ENCODE peak calls at places on chromosomes 2 and 18, in ten cellular contexts. One of them, this sample, is unnamed.

GRCh38 chr2:235641333-235641732 is 147.5 kb downstream of the AGAP1 start:
- DNase-seq in iPS-NIHi11: no peak
- DNase-seq in cerebellar nuclear complex: no peak
- DNase-seq in NB4: no peak
- DNase-seq in AG09319: no peak
- DNase-seq in activated naive CD4-positive, alpha-beta T cell treated with anti-CD3 and anti-CD28 coated beads for 36 hours: no peak
- DNase-seq in Calu3: no peak
- DNase-seq in globus pallidus: no peak
- DNase-seq in hippocampal formation: no peak
- DNase-seq in astrocyte of the spinal cord: no peak
- DNase-seq in this sample: no peak

GRCh38 chr2:16633632-16634430 is 31.8 kb downstream of the CYRIA start:
- DNase-seq in NB4: no peak
- DNase-seq in globus pallidus: no peak
- DNase-seq in activated naive CD4-positive, alpha-beta T cell treated with anti-CD3 and anti-CD28 coated beads for 36 hours: no peak
- DNase-seq in astrocyte of the spinal cord: peak
- DNase-seq in cerebellar nuclear complex: no peak
- DNase-seq in AG09319: no peak
- DNase-seq in iPS-NIHi11: no peak
- DNase-seq in hippocampal formation: no peak
- DNase-seq in Calu3: no peak
- DNase-seq in this sample: no peak

GRCh38 chr2:210072493-210072892 is 70.1 kb downstream of the RPE start:
- DNase-seq in astrocyte of the spinal cord: no peak
- DNase-seq in iPS-NIHi11: no peak
- DNase-seq in activated naive CD4-positive, alpha-beta T cell treated with anti-CD3 and anti-CD28 coated beads for 36 hours: no peak
- DNase-seq in globus pallidus: no peak
- DNase-seq in hippocampal formation: no peak
- DNase-seq in NB4: no peak
- DNase-seq in Calu3: no peak
- DNase-seq in AG09319: no peak
- DNase-seq in cerebellar nuclear complex: no peak
- DNase-seq in this sample: no peak

GRCh38 chr18:49227456-49227855 is 233.0 kb downstream of the DYM start:
- DNase-seq in astrocyte of the spinal cord: no peak
- DNase-seq in activated naive CD4-positive, alpha-beta T cell treated with anti-CD3 and anti-CD28 coated beads for 36 hours: peak
- DNase-seq in globus pallidus: no peak
- DNase-seq in iPS-NIHi11: no peak
- DNase-seq in AG09319: no peak
- DNase-seq in NB4: no peak
- DNase-seq in Calu3: no peak
- DNase-seq in hippocampal formation: no peak
- DNase-seq in cerebellar nuclear complex: no peak
- DNase-seq in this sample: no peak

GRCh38 chr2:16222326-16222725 is 282.0 kb downstream of the MYCN start:
- DNase-seq in globus pallidus: no peak
- DNase-seq in hippocampal formation: no peak
- DNase-seq in cerebellar nuclear complex: no peak
- DNase-seq in NB4: no peak
- DNase-seq in astrocyte of the spinal cord: no peak
- DNase-seq in Calu3: no peak
- DNase-seq in activated naive CD4-positive, alpha-beta T cell treated with anti-CD3 and anti-CD28 coated beads for 36 hours: no peak
- DNase-seq in AG09319: no peak
- DNase-seq in iPS-NIHi11: no peak
- DNase-seq in this sample: no peak

GRCh38 chr2:231648579-231649174 is 56.0 kb downstream of the TEX44 start:
- DNase-seq in cerebellar nuclear complex: no peak
- DNase-seq in globus pallidus: no peak
- DNase-seq in iPS-NIHi11: peak
- DNase-seq in activated naive CD4-positive, alpha-beta T cell treated with anti-CD3 and anti-CD28 coated beads for 36 hours: peak
- DNase-seq in Calu3: peak
- DNase-seq in AG09319: no peak
- DNase-seq in NB4: peak
- DNase-seq in astrocyte of the spinal cord: peak
- DNase-seq in hippocampal formation: no peak
- DNase-seq in this sample: peak

GRCh38 chr2:10469955-10470568 is 21.9 kb upstream of the ODC1 start:
- DNase-seq in globus pallidus: no peak
- DNase-seq in cerebellar nuclear complex: no peak
- DNase-seq in AG09319: no peak
- DNase-seq in activated naive CD4-positive, alpha-beta T cell treated with anti-CD3 and anti-CD28 coated beads for 36 hours: no peak
- DNase-seq in astrocyte of the spinal cord: no peak
- DNase-seq in iPS-NIHi11: no peak
- DNase-seq in hippocampal formation: no peak
- DNase-seq in NB4: no peak
- DNase-seq in Calu3: no peak
- DNase-seq in this sample: no peak

GRCh38 chr18:28065793-28066186 is 111.1 kb downstream of the CDH2 start:
- DNase-seq in Calu3: no peak
- DNase-seq in activated naive CD4-positive, alpha-beta T cell treated with anti-CD3 and anti-CD28 coated beads for 36 hours: no peak
- DNase-seq in iPS-NIHi11: no peak
- DNase-seq in globus pallidus: no peak
- DNase-seq in astrocyte of the spinal cord: no peak
- DNase-seq in NB4: no peak
- DNase-seq in AG09319: no peak
- DNase-seq in hippocampal formation: no peak
- DNase-seq in cerebellar nuclear complex: no peak
- DNase-seq in this sample: no peak

GRCh38 chr2:54606393-54606973 is 117.0 kb upstream of the EML6 start:
- DNase-seq in NB4: no peak
- DNase-seq in iPS-NIHi11: no peak
- DNase-seq in Calu3: no peak
- DNase-seq in AG09319: no peak
- DNase-seq in cerebellar nuclear complex: no peak
- DNase-seq in globus pallidus: no peak
- DNase-seq in astrocyte of the spinal cord: no peak
- DNase-seq in activated naive CD4-positive, alpha-beta T cell treated with anti-CD3 and anti-CD28 coated beads for 36 hours: peak
- DNase-seq in hippocampal formation: no peak
- DNase-seq in this sample: no peak

GRCh38 chr2:215930505-215931233 is 82.7 kb downstream of the MREG start:
- DNase-seq in iPS-NIHi11: no peak
- DNase-seq in AG09319: no peak
- DNase-seq in Calu3: no peak
- DNase-seq in NB4: no peak
- DNase-seq in hippocampal formation: no peak
- DNase-seq in cerebellar nuclear complex: no peak
- DNase-seq in globus pallidus: no peak
- DNase-seq in activated naive CD4-positive, alpha-beta T cell treated with anti-CD3 and anti-CD28 coated beads for 36 hours: no peak
- DNase-seq in astrocyte of the spinal cord: peak
- DNase-seq in this sample: no peak

GRCh38 chr18:22674300-22674699 is 256.6 kb upstream of the CTAGE1 start:
- DNase-seq in globus pallidus: no peak
- DNase-seq in Calu3: peak
- DNase-seq in AG09319: peak
- DNase-seq in hippocampal formation: no peak
- DNase-seq in activated naive CD4-positive, alpha-beta T cell treated with anti-CD3 and anti-CD28 coated beads for 36 hours: no peak
- DNase-seq in iPS-NIHi11: no peak
- DNase-seq in cerebellar nuclear complex: no peak
- DNase-seq in NB4: peak
- DNase-seq in astrocyte of the spinal cord: peak
- DNase-seq in this sample: no peak

GRCh38 chr18:48800877-48801727 is 149.7 kb downstream of the SMAD7 start:
- DNase-seq in NB4: no peak
- DNase-seq in astrocyte of the spinal cord: no peak
- DNase-seq in AG09319: no peak
- DNase-seq in cerebellar nuclear complex: no peak
- DNase-seq in hippocampal formation: no peak
- DNase-seq in iPS-NIHi11: no peak
- DNase-seq in Calu3: no peak
- DNase-seq in activated naive CD4-positive, alpha-beta T cell treated with anti-CD3 and anti-CD28 coated beads for 36 hours: peak
- DNase-seq in globus pallidus: no peak
- DNase-seq in this sample: no peak

GRCh38 chr18:812673-813404 is 797 bp upstream of the YES1 start:
- DNase-seq in globus pallidus: peak
- DNase-seq in activated naive CD4-positive, alpha-beta T cell treated with anti-CD3 and anti-CD28 coated beads for 36 hours: peak
- DNase-seq in AG09319: peak
- DNase-seq in NB4: peak
- DNase-seq in iPS-NIHi11: peak
- DNase-seq in cerebellar nuclear complex: no peak
- DNase-seq in hippocampal formation: no peak
- DNase-seq in Calu3: peak
- DNase-seq in astrocyte of the spinal cord: peak
- DNase-seq in this sample: no peak

GRCh38 chr2:36731941-36732700 is 35.6 kb downstream of the VIT start:
- DNase-seq in NB4: no peak
- DNase-seq in astrocyte of the spinal cord: no peak
- DNase-seq in hippocampal formation: no peak
- DNase-seq in activated naive CD4-positive, alpha-beta T cell treated with anti-CD3 and anti-CD28 coated beads for 36 hours: no peak
- DNase-seq in globus pallidus: no peak
- DNase-seq in cerebellar nuclear complex: no peak
- DNase-seq in AG09319: peak
- DNase-seq in iPS-NIHi11: no peak
- DNase-seq in Calu3: no peak
- DNase-seq in this sample: no peak

GRCh38 chr2:206974556-206974955 is 35.2 kb downstream of the CPO start:
- DNase-seq in hippocampal formation: no peak
- DNase-seq in AG09319: no peak
- DNase-seq in cerebellar nuclear complex: no peak
- DNase-seq in Calu3: no peak
- DNase-seq in astrocyte of the spinal cord: no peak
- DNase-seq in NB4: no peak
- DNase-seq in activated naive CD4-positive, alpha-beta T cell treated with anti-CD3 and anti-CD28 coated beads for 36 hours: no peak
- DNase-seq in globus pallidus: no peak
- DNase-seq in iPS-NIHi11: no peak
- DNase-seq in this sample: no peak

GRCh38 chr18:28078849-28079248 is 98.1 kb downstream of the CDH2 start:
- DNase-seq in iPS-NIHi11: no peak
- DNase-seq in AG09319: no peak
- DNase-seq in cerebellar nuclear complex: no peak
- DNase-seq in globus pallidus: no peak
- DNase-seq in hippocampal formation: no peak
- DNase-seq in activated naive CD4-positive, alpha-beta T cell treated with anti-CD3 and anti-CD28 coated beads for 36 hours: no peak
- DNase-seq in Calu3: no peak
- DNase-seq in astrocyte of the spinal cord: no peak
- DNase-seq in NB4: no peak
- DNase-seq in this sample: no peak

GRCh38 chr2:113214141-113214540 is 40.4 kb downstream of the PSD4 start:
- DNase-seq in astrocyte of the spinal cord: no peak
- DNase-seq in NB4: no peak
- DNase-seq in hippocampal formation: no peak
- DNase-seq in cerebellar nuclear complex: no peak
- DNase-seq in Calu3: no peak
- DNase-seq in globus pallidus: no peak
- DNase-seq in iPS-NIHi11: no peak
- DNase-seq in AG09319: no peak
- DNase-seq in activated naive CD4-positive, alpha-beta T cell treated with anti-CD3 and anti-CD28 coated beads for 36 hours: no peak
- DNase-seq in this sample: no peak

GRCh38 chr2:60719331-60719730 is 36.7 kb upstream of the PAPOLG start:
- DNase-seq in globus pallidus: no peak
- DNase-seq in cerebellar nuclear complex: no peak
- DNase-seq in activated naive CD4-positive, alpha-beta T cell treated with anti-CD3 and anti-CD28 coated beads for 36 hours: no peak
- DNase-seq in NB4: no peak
- DNase-seq in AG09319: no peak
- DNase-seq in astrocyte of the spinal cord: no peak
- DNase-seq in iPS-NIHi11: no peak
- DNase-seq in hippocampal formation: no peak
- DNase-seq in Calu3: no peak
- DNase-seq in this sample: no peak

GRCh38 chr2:230932556-230933511 is 7.8 kb upstream of the GPR55 start:
- DNase-seq in NB4: peak
- DNase-seq in Calu3: no peak
- DNase-seq in AG09319: no peak
- DNase-seq in hippocampal formation: no peak
- DNase-seq in globus pallidus: no peak
- DNase-seq in astrocyte of the spinal cord: no peak
- DNase-seq in cerebellar nuclear complex: no peak
- DNase-seq in activated naive CD4-positive, alpha-beta T cell treated with anti-CD3 and anti-CD28 coated beads for 36 hours: no peak
- DNase-seq in iPS-NIHi11: no peak
- DNase-seq in this sample: no peak

GRCh38 chr2:180983468-180984388 is 3.3 kb downstream of the UBE2E3 start:
- DNase-seq in AG09319: no peak
- DNase-seq in globus pallidus: peak
- DNase-seq in Calu3: peak
- DNase-seq in iPS-NIHi11: peak
- DNase-seq in astrocyte of the spinal cord: peak
- DNase-seq in hippocampal formation: peak
- DNase-seq in NB4: peak
- DNase-seq in activated naive CD4-positive, alpha-beta T cell treated with anti-CD3 and anti-CD28 coated beads for 36 hours: peak
- DNase-seq in cerebellar nuclear complex: no peak
- DNase-seq in this sample: peak

GRCh38 chr2:30514134-30514860 is 67.3 kb downstream of the LCLAT1 start:
- DNase-seq in NB4: no peak
- DNase-seq in activated naive CD4-positive, alpha-beta T cell treated with anti-CD3 and anti-CD28 coated beads for 36 hours: no peak
- DNase-seq in cerebellar nuclear complex: no peak
- DNase-seq in hippocampal formation: no peak
- DNase-seq in astrocyte of the spinal cord: peak
- DNase-seq in iPS-NIHi11: no peak
- DNase-seq in globus pallidus: peak
- DNase-seq in Calu3: no peak
- DNase-seq in AG09319: no peak
- DNase-seq in this sample: no peak

This sample was measured in Karpas-422.